ENCODE peak calls at places on chromosomes 5 and 9, in ten cellular contexts. W is IMR-90, V is colonic mucosa, I is neural progenitor cell, M is K562, G is fibroblast of lung, T is neuronal stem cell, C is H9, J is DND-41, N is MM.1S. K is an unnamed sample.

GRCh38 chr5:131983244-131983771 is 28.1 kb downstream of the ACSL6 start:
- DNase-seq in W (no peak), V (no peak), I (no peak), M (no peak), G (peak), T (no peak), C (no peak), J (peak), N (no peak), K (no peak)

GRCh38 chr5:124453221-124454032 is 293.0 kb downstream of the ZNF608 start:
- DNase-seq in W (peak), V (no peak), I (no peak), M (no peak), G (peak), T (no peak), C (no peak), J (no peak), N (peak), K (peak)

GRCh38 chr5:16869821-16870796 is 66.0 kb downstream of the MYO10 start:
- DNase-seq in W (peak), V (no peak), I (no peak), M (no peak), G (peak), T (no peak), C (no peak), J (no peak), N (no peak), K (peak)

GRCh38 chr9:16312116-16312515 is 558.4 kb downstream of the BNC2 start:
- DNase-seq in W (no peak), V (no peak), I (no peak), M (no peak), G (no peak), T (no peak), C (peak), J (no peak), N (no peak), K (no peak)

GRCh38 chr5:177454397-177455035 is 7.9 kb downstream of the PRR7 start:
- DNase-seq in W (peak), V (peak), I (peak), M (peak), G (peak), T (peak), C (peak), J (peak), N (peak), K (peak)

GRCh38 chr5:657570-657969 is 35.6 kb downstream of the TPPP start:
- DNase-seq in W (peak), V (no peak), I (no peak), M (peak), G (peak), T (no peak), C (no peak), J (no peak), N (no peak), K (peak)

GRCh38 chr5:141326088-141326854 is 4.0 kb upstream of the PCDHGA1 start:
- DNase-seq in W (peak), V (peak), I (peak), M (peak), G (peak), T (no peak), C (peak), J (no peak), N (no peak), K (peak)

GRCh38 chr9:126722922-126723806 is 81.7 kb upstream of the ZBTB43 start:
- DNase-seq in W (no peak), V (peak), I (peak), M (peak), G (peak), T (no peak), C (peak), J (peak), N (peak), K (no peak)

GRCh38 chr5:133392448-133392847 is 219.9 kb downstream of the FSTL4 start:
- DNase-seq in W (no peak), V (peak), I (no peak), M (no peak), G (no peak), T (no peak), C (peak), J (no peak), N (no peak), K (no peak)

GRCh38 chr9:27548055-27548741 is 18.6 kb upstream of the MOB3B start:
- DNase-seq in W (peak), V (no peak), I (peak), M (no peak), G (no peak), T (no peak), C (no peak), J (no peak), N (peak), K (peak)

GRCh38 chr9:93148721-93149120 is 14.7 kb upstream of the NINJ1 start:
- DNase-seq in W (no peak), V (no peak), I (no peak), M (no peak), G (no peak), T (no peak), C (no peak), J (no peak), N (no peak), K (no peak)

GRCh38 chr9:109477269-109478203 is 20.6 kb downstream of the PTPN3 start:
- DNase-seq in W (no peak), V (peak), I (no peak), M (no peak), G (no peak), T (no peak), C (no peak), J (no peak), N (no peak), K (peak)

GRCh38 chr9:21465859-21466518 is 16.1 kb downstream of the IFNE start:
- DNase-seq in W (peak), V (peak), I (peak), M (no peak), G (peak), T (peak), C (no peak), J (no peak), N (peak), K (peak)

GRCh38 chr9:82970359-82970758 is 92.6 kb downstream of the RASEF start:
- DNase-seq in W (no peak), V (no peak), I (no peak), M (no peak), G (no peak), T (no peak), C (no peak), J (no peak), N (no peak), K (no peak)

GRCh38 chr5:10328323-10328722 is 20.6 kb upstream of the CMBL start:
- DNase-seq in W (peak), V (no peak), I (no peak), M (no peak), G (peak), T (no peak), C (peak), J (no peak), N (no peak), K (peak)

GRCh38 chr5:21919417-21920022 is 933.6 kb downstream of the CDH12 start:
- DNase-seq in W (peak), V (no peak), I (peak), M (peak), G (peak), T (peak), C (peak), J (no peak), N (peak), K (peak)

GRCh38 chr5:91059409-91059808 is 323.7 kb downstream of the ARRDC3 start:
- DNase-seq in W (no peak), V (no peak), I (no peak), M (no peak), G (no peak), T (no peak), C (no peak), J (no peak), N (peak), K (no peak)

GRCh38 chr5:442335-443238 is at the start of gene EXOC3:
- DNase-seq in W (peak), V (peak), I (peak), M (peak), G (peak), T (peak), C (peak), J (peak), N (peak), K (peak)

GRCh38 chr9:94899464-94900221 is 173.1 kb downstream of the AOPEP start:
- DNase-seq in W (no peak), V (no peak), I (no peak), M (no peak), G (peak), T (no peak), C (no peak), J (no peak), N (no peak), K (no peak)

GRCh38 chr5:141514330-141515111 is 25.6 kb downstream of the PCDHGC5 start:
- DNase-seq in W (peak), V (no peak), I (peak), M (no peak), G (peak), T (no peak), C (peak), J (no peak), N (no peak), K (no peak)

GRCh38 chr5:99019812-99020697 is 91.2 kb upstream of the CHD1 start:
- DNase-seq in W (peak), V (peak), I (no peak), M (no peak), G (peak), T (no peak), C (no peak), J (no peak), N (no peak), K (peak)

GRCh38 chr5:94263068-94263467 is 355.3 kb downstream of the KIAA0825 start:
- DNase-seq in W (no peak), V (no peak), I (no peak), M (no peak), G (no peak), T (no peak), C (no peak), J (no peak), N (no peak), K (no peak)

GRCh38 chr5:65037845-65038815 is 269.4 kb downstream of the CWC27 start:
- DNase-seq in W (no peak), V (peak), I (peak), M (peak), G (no peak), T (no peak), C (peak), J (no peak), N (no peak), K (peak)

GRCh38 chr5:145586664-145587307 is 248.4 kb downstream of the PRELID2 start:
- DNase-seq in W (no peak), V (no peak), I (no peak), M (no peak), G (no peak), T (no peak), C (no peak), J (no peak), N (no peak), K (no peak)

GRCh38 chr5:145587308-145588071 is 247.7 kb downstream of the PRELID2 start:
- DNase-seq in W (peak), V (no peak), I (no peak), M (no peak), G (peak), T (no peak), C (no peak), J (no peak), N (no peak), K (peak)

GRCh38 chr5:145585443-145586148 is 249.5 kb downstream of the PRELID2 start:
- DNase-seq in W (no peak), V (no peak), I (no peak), M (no peak), G (no peak), T (no peak), C (no peak), J (no peak), N (no peak), K (peak)

GRCh38 chr5:145589063-145589462 is 246.1 kb downstream of the PRELID2 start:
- DNase-seq in W (no peak), V (no peak), I (no peak), M (no peak), G (no peak), T (no peak), C (no peak), J (no peak), N (no peak), K (no peak)

GRCh38 chr5:145588113-145588512 is 247.0 kb downstream of the PRELID2 start:
- DNase-seq in W (peak), V (no peak), I (no peak), M (no peak), G (no peak), T (no peak), C (no peak), J (no peak), N (no peak), K (no peak)
- H3K9ac ChIP-seq in W (no peak), V (no peak), I (no peak), M (no peak), G (no peak), T (no peak), C (no peak), J (no peak), N (no peak), K (no peak)

GRCh38 chr5:1931590-1932138 is 48.9 kb upstream of the IRX4 start:
- DNase-seq in W (no peak), V (no peak), I (peak), M (no peak), G (no peak), T (no peak), C (peak), J (no peak), N (no peak), K (no peak)
- H3K9ac ChIP-seq in W (no peak), V (no peak), I (no peak), M (no peak), G (no peak), T (no peak), C (no peak), J (no peak), N (no peak), K (no peak)

DNA sequence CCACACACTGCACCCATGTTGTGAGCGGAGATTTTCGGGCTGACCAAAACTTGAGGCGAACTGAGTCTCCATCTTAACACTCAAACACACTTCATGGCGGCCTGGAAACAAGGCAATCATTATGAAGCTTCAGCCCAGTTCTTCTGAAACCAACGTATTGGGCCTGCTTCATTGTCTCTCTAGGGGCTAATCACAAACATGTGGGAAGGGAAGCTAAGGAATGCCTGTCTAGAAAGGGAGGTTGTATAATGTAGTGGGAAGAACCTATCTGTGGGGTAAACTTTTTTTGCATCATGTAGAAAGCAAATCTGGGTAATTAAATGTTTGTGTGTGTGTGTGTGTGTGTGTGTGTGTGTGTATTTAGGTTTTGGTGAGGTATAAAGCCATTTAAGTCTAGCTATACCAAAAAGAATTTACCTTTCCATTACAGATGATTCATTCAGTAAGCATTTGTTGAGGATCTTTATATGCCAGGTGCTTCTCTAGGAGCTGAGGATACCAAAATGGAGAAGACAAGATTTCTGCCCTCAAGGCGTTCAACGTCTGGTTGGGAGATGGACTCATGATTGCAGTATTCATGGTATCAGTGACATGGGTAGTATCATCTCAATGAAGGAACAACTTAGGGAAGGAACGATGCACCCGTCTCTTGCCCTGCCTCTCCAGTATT is 29.4 kb downstream of the SLC1A3 start:
- DNase-seq in W (no peak), V (no peak), I (no peak), M (no peak), G (no peak), T (no peak), C (no peak), J (no peak), N (no peak), K (peak)
- H3K9ac ChIP-seq in W (no peak), V (no peak), I (no peak), M (no peak), G (no peak), T (no peak), C (no peak), J (no peak), N (no peak), K (no peak)

GRCh38 chr5:72106922-72107873 is at the start of gene MAP1B:
- DNase-seq in W (peak), V (peak), I (peak), M (peak), G (peak), T (peak), C (peak), J (no peak), N (no peak), K (peak)
- H3K9ac ChIP-seq in W (peak), V (peak), I (peak), M (peak), G (peak), T (peak), C (peak), J (no peak), N (peak), K (peak)

GRCh38 chr9:892123-892522 is 50.6 kb downstream of the DMRT1 start:
- DNase-seq in W (no peak), V (no peak), I (no peak), M (no peak), G (no peak), T (no peak), C (peak), J (no peak), N (no peak), K (peak)
- H3K9ac ChIP-seq in W (no peak), V (no peak), I (no peak), M (no peak), G (no peak), T (no peak), C (no peak), J (no peak), N (no peak), K (no peak)

GRCh38 chr5:172622091-172623046 is 18.7 kb upstream of the NEURL1B start:
- DNase-seq in W (no peak), V (peak), I (peak), M (no peak), G (no peak), T (no peak), C (no peak), J (no peak), N (no peak), K (no peak)
- H3K9ac ChIP-seq in W (no peak), V (peak), I (no peak), M (no peak), G (no peak), T (no peak), C (no peak), J (no peak), N (no peak), K (no peak)

DNA sequence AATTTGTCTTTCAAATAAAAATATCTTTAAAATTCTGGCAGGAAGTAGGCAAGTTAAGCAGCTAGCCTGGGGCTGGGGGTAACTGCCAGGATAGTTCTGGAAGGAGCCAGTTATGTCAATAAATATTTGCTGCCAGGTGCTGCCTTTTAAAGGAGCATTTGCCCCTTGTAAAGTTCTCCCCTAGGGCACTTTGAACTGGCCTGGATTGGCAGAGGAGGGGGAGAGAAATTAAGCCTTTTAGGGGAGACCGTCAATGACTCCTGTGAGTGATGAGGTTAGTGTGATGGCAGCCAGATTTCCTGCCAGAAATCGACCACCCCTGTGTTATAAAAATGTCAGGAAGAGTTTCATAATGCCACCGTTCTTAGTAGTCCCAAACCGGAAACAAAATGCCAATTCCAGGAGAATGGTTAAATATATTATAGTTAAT is 89.8 kb upstream of the ELL2 start:
- DNase-seq in W (no peak), V (no peak), I (no peak), M (no peak), G (no peak), T (no peak), C (no peak), J (no peak), N (no peak), K (peak)
- H3K9ac ChIP-seq in W (peak), V (no peak), I (no peak), M (no peak), G (no peak), T (no peak), C (no peak), J (no peak), N (no peak), K (no peak)

DNA sequence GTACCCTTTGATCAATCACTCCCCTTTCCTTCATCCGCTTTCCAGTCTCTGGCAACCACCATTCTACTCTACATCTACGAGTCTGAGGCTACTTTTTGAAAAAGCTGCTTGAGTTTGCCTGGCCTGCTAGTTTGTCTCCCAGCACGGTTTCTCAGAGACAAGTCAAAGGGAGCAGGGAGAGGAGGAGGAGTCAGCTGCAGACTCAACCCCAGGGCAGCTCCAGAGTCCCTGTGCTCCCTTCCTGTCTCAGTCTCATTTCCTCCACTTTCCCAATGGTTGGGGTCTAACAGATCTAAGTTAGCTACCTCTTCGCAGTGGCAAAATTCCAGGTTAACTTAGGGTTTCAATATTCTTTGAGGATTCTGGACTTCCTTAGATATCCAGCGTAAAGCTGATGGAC is 80.0 kb upstream of the PCA3 start:
- DNase-seq in W (no peak), V (no peak), I (no peak), M (no peak), G (no peak), T (no peak), C (no peak), J (no peak), N (no peak), K (no peak)
- H3K9ac ChIP-seq in W (no peak), V (no peak), I (no peak), M (no peak), G (no peak), T (no peak), C (no peak), J (no peak), N (no peak), K (no peak)

GRCh38 chr5:101370240-101370639 is 467.2 kb upstream of the ST8SIA4 start:
- DNase-seq in W (no peak), V (no peak), I (peak), M (no peak), G (no peak), T (no peak), C (no peak), J (no peak), N (no peak), K (no peak)
- H3K9ac ChIP-seq in W (no peak), V (no peak), I (no peak), M (no peak), G (no peak), T (no peak), C (no peak), J (no peak), N (no peak), K (no peak)